ENCODE peak calls at places on chromosome 1, in eight cellular contexts. One of them, this sample, is unnamed.

GRCh38 chr1:169271094-169271493 is 96.5 kb downstream of the NME7 start:
- DNase-seq in H9: no peak
- DNase-seq in CD8-positive, alpha-beta T cell: no peak
- DNase-seq in HFF-Myc: no peak
- DNase-seq in cardiac muscle cell: no peak
- DNase-seq in BE2C: no peak
- DNase-seq in stomach: no peak
- DNase-seq in fibroblast of mammary gland: no peak
- DNase-seq in this sample: no peak

GRCh38 chr1:73162576-73162975 is 880.2 kb upstream of the NEGR1 start:
- DNase-seq in stomach: no peak
- DNase-seq in cardiac muscle cell: no peak
- DNase-seq in HFF-Myc: no peak
- DNase-seq in fibroblast of mammary gland: peak; percentile 0
- DNase-seq in BE2C: no peak
- DNase-seq in CD8-positive, alpha-beta T cell: no peak
- DNase-seq in H9: no peak
- DNase-seq in this sample: no peak

GRCh38 chr1:173411835-173412742 is 65.0 kb upstream of the PRDX6 start:
- DNase-seq in stomach: no peak
- DNase-seq in fibroblast of mammary gland: peak; percentile 93
- DNase-seq in CD8-positive, alpha-beta T cell: no peak
- DNase-seq in cardiac muscle cell: no peak
- DNase-seq in H9: no peak
- DNase-seq in HFF-Myc: no peak
- DNase-seq in BE2C: no peak
- DNase-seq in this sample: no peak

GRCh38 chr1:90371106-90371813 is 345.8 kb downstream of the BARHL2 start:
- DNase-seq in H9: no peak
- DNase-seq in CD8-positive, alpha-beta T cell: no peak
- DNase-seq in BE2C: no peak
- DNase-seq in cardiac muscle cell: no peak
- DNase-seq in fibroblast of mammary gland: no peak
- DNase-seq in stomach: no peak
- DNase-seq in HFF-Myc: no peak
- DNase-seq in this sample: no peak

GRCh38 chr1:221089273-221089672 is 210.0 kb downstream of the HLX start:
- DNase-seq in CD8-positive, alpha-beta T cell: no peak
- DNase-seq in stomach: no peak
- DNase-seq in cardiac muscle cell: no peak
- DNase-seq in fibroblast of mammary gland: no peak
- DNase-seq in HFF-Myc: no peak
- DNase-seq in H9: no peak
- DNase-seq in BE2C: no peak
- DNase-seq in this sample: no peak

GRCh38 chr1:110384581-110385321 is 6.1 kb downstream of the SLC16A4 start:
- DNase-seq in CD8-positive, alpha-beta T cell: no peak
- DNase-seq in BE2C: no peak
- DNase-seq in cardiac muscle cell: no peak
- DNase-seq in H9: no peak
- DNase-seq in stomach: no peak
- DNase-seq in fibroblast of mammary gland: no peak
- DNase-seq in HFF-Myc: no peak
- DNase-seq in this sample: no peak

GRCh38 chr1:76237201-76237600 is 162.7 kb downstream of the ST6GALNAC3 start:
- DNase-seq in HFF-Myc: no peak
- DNase-seq in stomach: no peak
- DNase-seq in H9: no peak
- DNase-seq in CD8-positive, alpha-beta T cell: no peak
- DNase-seq in fibroblast of mammary gland: no peak
- DNase-seq in cardiac muscle cell: no peak
- DNase-seq in BE2C: no peak
- DNase-seq in this sample: no peak

GRCh38 chr1:211328866-211329265 is 2.2 kb downstream of the TRAF5 start:
- DNase-seq in HFF-Myc: no peak
- DNase-seq in stomach: no peak
- DNase-seq in CD8-positive, alpha-beta T cell: no peak
- DNase-seq in fibroblast of mammary gland: no peak
- DNase-seq in BE2C: no peak
- DNase-seq in H9: peak; percentile 17
- DNase-seq in cardiac muscle cell: no peak
- DNase-seq in this sample: no peak

GRCh38 chr1:91015794-91016550 is 5.9 kb downstream of the ZNF644 start:
- DNase-seq in HFF-Myc: no peak
- DNase-seq in cardiac muscle cell: no peak
- DNase-seq in CD8-positive, alpha-beta T cell: no peak
- DNase-seq in fibroblast of mammary gland: peak; percentile 25
- DNase-seq in H9: no peak
- DNase-seq in BE2C: no peak
- DNase-seq in stomach: no peak
- DNase-seq in this sample: no peak

GRCh38 chr1:167052389-167052788 is 37.8 kb downstream of the GPA33 start:
- DNase-seq in cardiac muscle cell: peak; percentile 35
- DNase-seq in HFF-Myc: no peak
- DNase-seq in H9: peak; percentile 81
- DNase-seq in fibroblast of mammary gland: no peak
- DNase-seq in CD8-positive, alpha-beta T cell: no peak
- DNase-seq in BE2C: peak; percentile 36
- DNase-seq in stomach: no peak
- DNase-seq in this sample: peak; percentile 22

GRCh38 chr1:180603223-180603849 is 28.5 kb upstream of the XPR1 start:
- DNase-seq in CD8-positive, alpha-beta T cell: no peak
- DNase-seq in HFF-Myc: no peak
- DNase-seq in BE2C: no peak
- DNase-seq in cardiac muscle cell: peak; percentile 65
- DNase-seq in H9: no peak
- DNase-seq in fibroblast of mammary gland: no peak
- DNase-seq in stomach: no peak
- DNase-seq in this sample: no peak

GRCh38 chr1:180603850-180604226 is 28.0 kb upstream of the XPR1 start:
- DNase-seq in cardiac muscle cell: no peak
- DNase-seq in fibroblast of mammary gland: no peak
- DNase-seq in HFF-Myc: no peak
- DNase-seq in H9: no peak
- DNase-seq in BE2C: no peak
- DNase-seq in CD8-positive, alpha-beta T cell: no peak
- DNase-seq in stomach: no peak
- DNase-seq in this sample: no peak

GRCh38 chr1:180600301-180600700 is 31.5 kb upstream of the XPR1 start:
- DNase-seq in fibroblast of mammary gland: no peak
- DNase-seq in stomach: no peak
- DNase-seq in cardiac muscle cell: no peak
- DNase-seq in HFF-Myc: no peak
- DNase-seq in H9: no peak
- DNase-seq in CD8-positive, alpha-beta T cell: no peak
- DNase-seq in BE2C: no peak
- DNase-seq in this sample: no peak

GRCh38 chr1:180598333-180598979 is 33.4 kb upstream of the XPR1 start:
- DNase-seq in HFF-Myc: no peak
- DNase-seq in BE2C: no peak
- DNase-seq in fibroblast of mammary gland: no peak
- DNase-seq in H9: no peak
- DNase-seq in stomach: no peak
- DNase-seq in CD8-positive, alpha-beta T cell: no peak
- DNase-seq in cardiac muscle cell: no peak
- DNase-seq in this sample: no peak

DNA sequence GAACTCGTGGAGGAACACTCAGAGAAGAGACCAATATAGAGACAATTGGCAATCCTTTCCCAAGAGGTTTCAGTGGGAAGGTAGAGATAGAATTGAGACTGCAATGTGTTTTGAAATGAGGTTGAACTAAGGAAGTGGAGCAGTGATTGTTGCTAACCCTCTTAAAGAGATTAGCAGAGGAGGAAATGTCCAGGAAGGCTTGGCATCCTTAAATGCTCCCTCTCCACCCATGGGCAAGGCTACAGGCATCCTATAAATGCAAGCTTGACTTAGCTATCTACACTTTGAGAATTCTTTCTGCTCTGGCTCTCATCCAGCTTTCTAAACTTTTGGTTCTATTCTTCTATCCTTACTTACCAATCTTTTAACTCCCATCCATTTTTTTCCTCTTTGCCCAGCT is 30.3 kb upstream of the XPR1 start:
- DNase-seq in fibroblast of mammary gland: no peak
- DNase-seq in cardiac muscle cell: no peak
- DNase-seq in HFF-Myc: no peak
- DNase-seq in H9: no peak
- DNase-seq in stomach: no peak
- DNase-seq in CD8-positive, alpha-beta T cell: no peak
- DNase-seq in BE2C: no peak
- DNase-seq in this sample: no peak
- TF ChIP-seq CTCF in fibroblast of mammary gland: no peak
- TF ChIP-seq CTCF in cardiac muscle cell: no peak
- TF ChIP-seq CTCF in HFF-Myc: no peak
- TF ChIP-seq CTCF in H9: no peak
- TF ChIP-seq CTCF in stomach: no peak
- TF ChIP-seq CTCF in CD8-positive, alpha-beta T cell: no peak
- TF ChIP-seq CTCF in BE2C: no peak
- TF ChIP-seq CTCF in this sample: no peak

DNA sequence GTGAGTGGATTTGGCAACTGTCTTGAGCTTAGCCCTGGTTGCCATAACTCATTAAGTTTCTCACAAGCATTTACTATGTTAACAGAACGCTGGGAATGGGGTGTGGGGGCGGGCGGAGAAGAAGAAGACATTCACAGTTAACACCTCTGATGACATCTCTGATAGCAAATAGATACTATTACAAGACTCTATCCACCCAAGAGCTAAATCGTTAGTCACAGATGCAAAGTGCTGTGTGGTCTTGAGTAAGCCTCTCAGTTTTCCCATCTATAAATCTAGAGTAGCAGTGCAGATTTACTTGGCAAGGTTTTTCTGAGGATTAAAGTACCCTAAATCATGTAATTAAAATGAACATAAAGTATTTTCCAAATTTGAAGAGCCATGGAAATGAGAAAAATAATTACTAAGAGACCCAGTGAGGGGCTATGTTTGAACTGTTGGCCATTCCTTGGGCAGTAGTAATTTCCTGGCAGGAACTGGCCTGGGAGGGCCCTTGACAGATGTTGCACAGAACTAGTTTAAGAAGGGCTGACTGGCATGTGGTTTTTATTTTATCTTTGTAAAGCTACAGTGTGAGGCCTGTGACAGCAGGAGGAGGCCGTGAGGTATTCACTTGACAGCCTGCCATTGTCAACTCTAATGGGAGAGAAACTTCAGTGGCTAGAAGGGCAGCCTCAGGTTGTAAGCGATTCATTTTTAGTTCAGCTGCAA is 58.7 kb upstream of the APOBEC4 start:
- DNase-seq in BE2C: no peak
- DNase-seq in cardiac muscle cell: peak; percentile 82
- DNase-seq in HFF-Myc: peak; percentile 74
- DNase-seq in H9: no peak
- DNase-seq in CD8-positive, alpha-beta T cell: no peak
- DNase-seq in fibroblast of mammary gland: peak; percentile 76
- DNase-seq in stomach: no peak
- DNase-seq in this sample: no peak
- TF ChIP-seq CTCF in BE2C: no peak
- TF ChIP-seq CTCF in cardiac muscle cell: no peak
- TF ChIP-seq CTCF in HFF-Myc: peak; percentile 22
- TF ChIP-seq CTCF in H9: no peak
- TF ChIP-seq CTCF in CD8-positive, alpha-beta T cell: no peak
- TF ChIP-seq CTCF in fibroblast of mammary gland: peak; percentile 10
- TF ChIP-seq CTCF in stomach: no peak
- TF ChIP-seq CTCF in this sample: no peak

GRCh38 chr1:35646043-35646442 is 4.7 kb upstream of the PSMB2 start:
- DNase-seq in BE2C: no peak
- DNase-seq in HFF-Myc: no peak
- DNase-seq in H9: no peak
- DNase-seq in CD8-positive, alpha-beta T cell: no peak
- DNase-seq in cardiac muscle cell: no peak
- DNase-seq in stomach: no peak
- DNase-seq in fibroblast of mammary gland: peak; percentile 31
- DNase-seq in this sample: no peak

GRCh38 chr1:35640380-35641232 is 720 bp downstream of the PSMB2 start:
- DNase-seq in BE2C: no peak
- DNase-seq in cardiac muscle cell: no peak
- DNase-seq in fibroblast of mammary gland: no peak
- DNase-seq in H9: no peak
- DNase-seq in HFF-Myc: no peak
- DNase-seq in stomach: no peak
- DNase-seq in CD8-positive, alpha-beta T cell: no peak
- DNase-seq in this sample: peak; percentile 3

GRCh38 chr1:35644204-35644603 is 2.9 kb upstream of the PSMB2 start:
- DNase-seq in HFF-Myc: no peak
- DNase-seq in H9: no peak
- DNase-seq in BE2C: no peak
- DNase-seq in stomach: no peak
- DNase-seq in fibroblast of mammary gland: no peak
- DNase-seq in cardiac muscle cell: no peak
- DNase-seq in CD8-positive, alpha-beta T cell: no peak
- DNase-seq in this sample: no peak

GRCh38 chr1:35641233-35641866 is at the start of gene PSMB2:
- DNase-seq in CD8-positive, alpha-beta T cell: peak; percentile 94
- DNase-seq in stomach: peak; percentile 98
- DNase-seq in BE2C: peak; percentile 90
- DNase-seq in fibroblast of mammary gland: peak; percentile 94
- DNase-seq in HFF-Myc: peak; percentile 86
- DNase-seq in cardiac muscle cell: peak; percentile 97
- DNase-seq in H9: peak; percentile 97
- DNase-seq in this sample: peak; percentile 95

GRCh38 chr1:35642472-35642955 is 1.2 kb upstream of the PSMB2 start:
- DNase-seq in stomach: no peak
- DNase-seq in cardiac muscle cell: no peak
- DNase-seq in H9: peak; percentile 34
- DNase-seq in BE2C: no peak
- DNase-seq in fibroblast of mammary gland: no peak
- DNase-seq in HFF-Myc: no peak
- DNase-seq in CD8-positive, alpha-beta T cell: no peak
- DNase-seq in this sample: no peak
- TF ChIP-seq CTCF in stomach: no peak
- TF ChIP-seq CTCF in cardiac muscle cell: no peak
- TF ChIP-seq CTCF in H9: peak; percentile 14
- TF ChIP-seq CTCF in BE2C: no peak
- TF ChIP-seq CTCF in fibroblast of mammary gland: no peak
- TF ChIP-seq CTCF in HFF-Myc: no peak
- TF ChIP-seq CTCF in CD8-positive, alpha-beta T cell: no peak
- TF ChIP-seq CTCF in this sample: no peak

DNA sequence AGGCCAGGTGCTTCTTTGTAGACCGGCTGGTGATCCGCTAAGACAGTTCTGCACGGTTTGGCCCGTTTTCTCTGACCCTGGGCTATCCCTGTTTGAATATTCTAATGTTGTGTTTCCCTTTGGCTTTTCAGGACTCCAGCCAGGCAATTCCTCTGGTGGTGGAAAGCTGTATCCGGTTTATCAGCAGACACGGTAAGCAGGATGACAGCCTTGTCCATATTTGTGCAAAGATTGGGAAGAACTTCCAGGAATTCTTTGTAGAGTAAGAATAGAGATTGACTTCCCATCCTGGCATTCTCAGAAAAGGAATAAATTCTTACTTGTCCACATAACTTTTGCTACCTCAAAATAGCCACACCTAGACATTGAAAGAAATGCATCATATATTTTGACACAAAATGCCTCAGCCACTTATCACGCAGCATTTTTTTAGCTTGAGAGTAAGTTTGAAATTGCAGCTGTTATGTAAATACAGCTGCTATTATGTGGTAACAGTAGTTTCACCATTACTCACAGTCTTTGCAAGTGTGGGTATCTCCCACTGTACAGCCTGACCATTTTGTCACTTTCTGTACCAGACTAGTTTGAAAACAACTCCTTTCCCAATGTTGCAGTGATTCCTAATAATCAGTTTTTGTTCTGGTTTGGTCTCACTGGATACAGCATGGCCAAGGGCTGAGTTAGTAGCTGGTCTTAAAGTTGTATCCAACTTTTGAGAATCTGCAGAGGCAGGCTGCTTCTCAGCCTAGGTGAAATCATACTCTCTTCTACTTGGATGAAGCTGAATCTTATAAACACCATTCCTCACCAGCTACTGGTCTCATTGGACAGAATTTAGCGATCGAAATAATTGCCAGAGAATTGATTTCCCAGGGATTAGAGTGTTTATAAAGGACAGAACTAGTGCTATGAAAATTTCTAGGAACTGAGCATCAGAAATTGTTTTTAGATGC is 40.0 kb upstream of the IKBKE start:
- DNase-seq in HFF-Myc: no peak
- DNase-seq in BE2C: no peak
- DNase-seq in fibroblast of mammary gland: peak; percentile 77
- DNase-seq in stomach: no peak
- DNase-seq in CD8-positive, alpha-beta T cell: no peak
- DNase-seq in cardiac muscle cell: no peak
- DNase-seq in H9: no peak
- DNase-seq in this sample: no peak
- TF ChIP-seq CTCF in HFF-Myc: no peak
- TF ChIP-seq CTCF in BE2C: peak; percentile 7
- TF ChIP-seq CTCF in fibroblast of mammary gland: peak; percentile 28
- TF ChIP-seq CTCF in stomach: no peak
- TF ChIP-seq CTCF in CD8-positive, alpha-beta T cell: no peak
- TF ChIP-seq CTCF in cardiac muscle cell: peak; percentile 50
- TF ChIP-seq CTCF in H9: no peak
- TF ChIP-seq CTCF in this sample: no peak

This sample was measured in neural crest cell.